ENCODE peak calls at places on chromosomes 4 and X, in five cellular contexts. M is fibroblast of lung, X is thyroid gland, S is left ventricle myocardium inferior, Z is AG04449. O is an unnamed sample.

GRCh38 chr4:183955666-183956065 is 50.6 kb downstream of the STOX2 start:
- DNase-seq in S (no peak), Z (no peak), X (no peak), M (no peak), O (no peak)

GRCh38 chrX:85109235-85109634 is 105.6 kb downstream of the APOOL start:
- DNase-seq in S (no peak), Z (no peak), X (no peak), M (no peak), O (no peak)

GRCh38 chrX:139518475-139518874 is 12.1 kb upstream of the F9 start:
- DNase-seq in X (no peak), M (no peak), Z (no peak), S (no peak), O (no peak)

GRCh38 chr4:24582235-24582863 is 2.0 kb downstream of the DHX15 start:
- DNase-seq in Z (no peak), S (no peak), X (no peak), M (no peak), O (no peak)

GRCh38 chr4:149754526-149754925 is 61.1 kb downstream of the IQCM start:
- DNase-seq in X (no peak), S (no peak), Z (peak; percentile 9), M (peak; percentile 55), O (no peak)

GRCh38 chr4:159305129-159305528 is 202.2 kb downstream of the RAPGEF2 start:
- DNase-seq in X (no peak), Z (no peak), S (no peak), M (peak; percentile 15), O (no peak)

GRCh38 chr4:15075875-15076274 is 73.6 kb downstream of the CPEB2 start:
- DNase-seq in X (no peak), Z (no peak), S (no peak), M (no peak), O (no peak)

GRCh38 chr4:169311643-169312365 is 41.0 kb upstream of the SH3RF1 start:
- DNase-seq in S (no peak), M (peak; percentile 39), Z (no peak), X (peak; percentile 44), O (no peak)

GRCh38 chr4:97911236-97911906 is 231.9 kb downstream of the STPG2 start:
- DNase-seq in S (no peak), M (no peak), X (no peak), Z (no peak), O (no peak)

GRCh38 chr4:7779194-7779768 is 160.4 kb downstream of the AFAP1 start:
- DNase-seq in Z (no peak), X (no peak), S (no peak), M (peak; percentile 57), O (no peak)
- H3K4me3 ChIP-seq in Z (no peak overlapping the region), X (peak overlapping the region; percentile 12), S (peak overlapping the region; percentile 42), M (peak overlapping the region; percentile 50), O (no peak overlapping the region)

GRCh38 chrX:136967965-136968364 is 65.8 kb downstream of the GPR101 start:
- DNase-seq in Z (no peak), S (no peak), X (no peak), M (no peak), O (no peak)

GRCh38 chrX:136961594-136962135 is 72.1 kb downstream of the GPR101 start:
- DNase-seq in X (no peak), M (peak; percentile 6), Z (no peak), S (no peak), O (no peak)

DNA sequence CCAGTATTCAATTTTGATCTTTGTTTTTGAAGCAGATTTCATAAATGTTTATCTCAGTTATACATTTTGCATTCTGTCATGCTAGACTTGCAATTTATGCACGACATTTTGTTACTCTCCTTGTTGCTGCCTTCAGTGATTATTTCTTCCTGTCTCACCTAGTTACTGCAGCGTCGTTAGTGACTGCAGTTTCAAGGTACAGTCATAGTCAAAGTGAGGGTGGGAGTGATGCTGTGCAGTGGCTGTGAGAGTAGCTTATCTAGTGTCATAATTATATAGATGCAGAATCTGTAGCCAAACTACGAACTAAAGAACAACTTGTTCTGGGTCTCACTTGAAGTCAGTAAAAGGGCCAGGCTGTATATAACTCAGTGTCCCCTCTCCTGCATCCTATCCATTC is 69.8 kb downstream of the GPR101 start:
- DNase-seq in M (no peak), S (no peak), Z (no peak), X (no peak), O (no peak)
- TF ChIP-seq CTCF in M (no peak), S (no peak), Z (no peak), X (no peak), O (no peak)

DNA sequence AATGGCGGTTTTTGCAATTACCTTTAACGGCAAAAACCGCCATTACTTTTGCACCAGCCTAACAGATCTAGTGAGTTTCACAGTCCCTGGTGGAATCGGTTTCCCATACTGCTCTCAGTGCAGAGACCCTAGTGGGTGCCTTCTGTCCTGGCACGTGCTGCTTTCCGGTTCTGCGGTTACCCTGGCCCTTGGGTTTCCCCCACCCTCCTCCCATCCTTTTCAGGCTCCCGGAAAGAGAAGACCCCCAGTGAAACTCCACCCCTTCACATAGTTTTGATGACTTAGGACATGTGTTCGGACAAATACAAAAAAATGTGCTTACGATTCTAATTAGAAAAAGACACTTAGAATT is 36.9 kb downstream of the NLGN3 start:
- DNase-seq in Z (no peak), S (no peak), M (no peak), X (peak; percentile 15), O (no peak)
- H3K4me3 ChIP-seq in Z (peak overlapping the region; percentile 53), S (peak overlapping the region; percentile 67), M (peak overlapping the region; percentile 82), X (peak overlapping the region; percentile 21), O (peak overlapping the region; percentile 54)

GRCh38 chr4:10442976-10443375 is 14.2 kb downstream of the ZNF518B start:
- DNase-seq in Z (no peak), X (no peak), M (peak; percentile 28), S (no peak), O (no peak)

GRCh38 chr4:10438924-10439323 is 18.3 kb downstream of the ZNF518B start:
- DNase-seq in X (no peak), M (no peak), Z (no peak), S (no peak), O (no peak)

GRCh38 chr4:10441512-10441911 is 15.7 kb downstream of the ZNF518B start:
- DNase-seq in S (no peak), Z (no peak), X (no peak), M (no peak), O (no peak)

GRCh38 chr4:10437735-10438134 is 19.5 kb downstream of the ZNF518B start:
- DNase-seq in M (no peak), S (no peak), X (peak; percentile 22), Z (no peak), O (no peak)
- TF ChIP-seq CTCF in M (no peak), S (peak; percentile 16), X (no peak), Z (no peak), O (peak; percentile 1)

DNA sequence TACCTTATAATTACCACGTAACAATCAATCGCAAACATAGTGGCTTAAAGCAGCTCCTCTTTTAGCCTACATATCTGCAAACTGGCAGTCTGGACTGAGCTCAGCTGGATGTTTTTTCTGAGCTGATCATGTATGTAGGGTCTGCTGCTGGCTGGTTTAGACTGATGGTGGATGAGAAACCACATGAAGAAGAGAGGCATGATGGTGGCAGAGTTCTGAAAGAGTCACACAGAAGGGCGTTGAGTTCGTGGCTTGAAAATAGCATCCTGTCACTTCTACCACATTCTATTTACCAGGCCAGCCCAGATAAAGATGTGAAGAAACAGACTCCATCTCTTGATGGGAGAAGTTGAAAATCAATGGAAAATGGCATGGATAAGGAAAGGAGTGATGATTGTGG is 151.3 kb downstream of the SNCA start:
- DNase-seq in M (no peak), S (no peak), X (no peak), Z (no peak), O (no peak)
- H3K4me3 ChIP-seq in M (no peak overlapping the region), S (no peak overlapping the region), X (no peak overlapping the region), Z (no peak overlapping the region), O (no peak overlapping the region)

GRCh38 chrX:24145340-24146186 is 4.0 kb upstream of the ZFX start:
- DNase-seq in M (peak; percentile 83), S (no peak), Z (no peak), X (no peak), O (peak; percentile 53)
- TF ChIP-seq CTCF in M (no peak), S (no peak), Z (peak; percentile 5), X (no peak), O (peak; percentile 40)

DNA sequence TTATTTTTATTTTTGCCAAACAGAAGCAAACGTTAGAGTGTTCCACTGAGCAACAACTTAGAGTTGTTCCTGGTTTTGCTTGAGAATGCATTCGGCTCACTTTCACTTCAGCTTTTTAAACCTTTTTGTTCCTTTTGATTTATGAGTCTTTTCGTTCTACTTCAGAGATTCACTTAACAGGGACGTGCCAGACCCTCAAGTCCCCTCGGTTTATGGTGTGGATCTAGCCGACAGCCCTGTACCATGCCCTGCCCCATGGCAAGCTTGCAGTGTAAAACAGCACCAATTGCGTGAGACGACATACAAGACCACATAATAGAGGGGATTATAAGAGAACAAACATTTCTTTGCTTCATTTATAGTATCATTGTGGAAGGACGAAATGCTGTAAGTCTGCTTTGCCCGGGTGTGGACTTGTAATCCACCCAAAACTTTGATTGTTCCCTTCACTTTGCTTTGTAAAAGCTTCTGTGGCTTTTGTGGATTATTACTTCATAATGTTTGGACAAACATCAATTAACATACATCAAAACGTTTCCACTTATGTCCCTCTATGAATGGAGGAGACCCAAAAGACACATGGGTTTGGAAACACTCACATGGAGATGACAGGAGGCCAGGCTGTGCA is 415.3 kb downstream of the SPRY1 start:
- DNase-seq in S (no peak), M (no peak), X (no peak), Z (no peak), O (no peak)
- H3K4me3 ChIP-seq in S (no peak overlapping the region), M (no peak overlapping the region), X (no peak overlapping the region), Z (no peak overlapping the region), O (no peak overlapping the region)

GRCh38 chr4:126396703-126397102 is 1081.9 kb downstream of the FAT4 start:
- DNase-seq in M (no peak), Z (no peak), S (no peak), X (no peak), O (no peak)
- TF ChIP-seq CTCF in M (no peak), Z (no peak), S (no peak), X (no peak), O (no peak)

DNA sequence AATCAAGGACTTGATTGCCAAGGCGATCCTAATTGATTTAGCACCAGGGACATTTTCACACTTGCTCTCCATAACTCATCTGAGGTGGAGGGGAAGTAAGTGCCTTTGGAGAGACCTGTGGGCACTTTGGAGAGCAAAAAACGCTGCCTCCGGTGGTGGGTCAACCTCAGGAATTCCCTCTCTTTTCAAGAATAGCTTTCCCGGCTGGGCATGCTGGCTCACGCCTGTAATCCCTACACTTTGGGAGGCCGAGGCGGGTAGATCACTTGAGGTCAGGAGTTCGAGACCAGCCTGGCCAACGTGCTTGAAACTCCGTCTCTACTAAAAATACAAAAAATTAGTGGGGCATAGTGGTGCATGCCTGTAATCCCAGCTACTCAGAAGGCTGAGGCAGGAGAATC is 49.2 kb downstream of the PRPS1 start:
- DNase-seq in M (peak; percentile 47), S (no peak), Z (no peak), X (peak; percentile 26), O (no peak)
- H3K4me3 ChIP-seq in M (peak overlapping the region; percentile 37), S (peak overlapping the region; percentile 66), Z (no peak overlapping the region), X (no peak overlapping the region), O (peak overlapping the region; percentile 42)

GRCh38 chr4:1830642-1831228 is 25.2 kb downstream of the LETM1 start:
- DNase-seq in Z (no peak), X (no peak), M (no peak), S (no peak), O (no peak)

GRCh38 chr4:1831331-1831730 is 24.6 kb downstream of the LETM1 start:
- DNase-seq in Z (no peak), S (no peak), X (no peak), M (no peak), O (no peak)

GRCh38 chr4:1832690-1833089 is 23.3 kb downstream of the LETM1 start:
- DNase-seq in Z (no peak), X (no peak), M (no peak), S (no peak), O (no peak)

GRCh38 chr4:1833307-1834046 is 22.5 kb downstream of the LETM1 start:
- DNase-seq in M (no peak), S (no peak), Z (no peak), X (no peak), O (no peak)

GRCh38 chr4:1830234-1830633 is 25.7 kb downstream of the LETM1 start:
- DNase-seq in M (no peak), X (no peak), Z (no peak), S (no peak), O (no peak)
- TF ChIP-seq CTCF in M (no peak), X (no peak), Z (no peak), S (no peak), O (no peak)